ENCODE peak calls at places on chromosomes 4 and X, in nine cellular contexts. One of them, this sample, is unnamed.
A peak's percentile ranks its signal among the peaks of the same experiment; 100 is the strongest.

GRCh38 chrX:22192419-22193086 is 80.2 kb upstream of the CBLL2 start:
- DNase-seq in NB4: peak; percentile 56
- DNase-seq in endodermal cell: peak; percentile 88
- DNase-seq in stomach: peak; percentile 70
- DNase-seq in cardiac fibroblast: peak; percentile 67
- DNase-seq in IMR-90: peak; percentile 56
- DNase-seq in pancreas: peak; percentile 86
- DNase-seq in psoas muscle: peak; percentile 72
- DNase-seq in left lung: peak; percentile 63
- DNase-seq in this sample: peak; percentile 65

GRCh38 chr4:24743931-24744330 is 51.4 kb upstream of the SOD3 start:
- DNase-seq in NB4: no peak
- DNase-seq in endodermal cell: peak; percentile 79
- DNase-seq in stomach: no peak
- DNase-seq in cardiac fibroblast: no peak
- DNase-seq in IMR-90: peak; percentile 4
- DNase-seq in pancreas: no peak
- DNase-seq in psoas muscle: no peak
- DNase-seq in left lung: no peak
- DNase-seq in this sample: no peak

GRCh38 chrX:84187501-84188319 is at the start of gene RPS6KA6:
- DNase-seq in NB4: no peak
- DNase-seq in endodermal cell: peak; percentile 81
- DNase-seq in stomach: no peak
- DNase-seq in cardiac fibroblast: peak; percentile 21
- DNase-seq in IMR-90: peak; percentile 22
- DNase-seq in pancreas: peak; percentile 62
- DNase-seq in psoas muscle: peak; percentile 54
- DNase-seq in left lung: peak; percentile 27
- DNase-seq in this sample: peak; percentile 15

GRCh38 chr4:41218703-41219102 is 4.4 kb upstream of the APBB2 start:
- DNase-seq in NB4: no peak
- DNase-seq in endodermal cell: no peak
- DNase-seq in stomach: no peak
- DNase-seq in cardiac fibroblast: no peak
- DNase-seq in IMR-90: no peak
- DNase-seq in pancreas: no peak
- DNase-seq in psoas muscle: no peak
- DNase-seq in left lung: no peak
- DNase-seq in this sample: no peak

GRCh38 chrX:111447298-111447697 is 35.3 kb upstream of the DCX start:
- DNase-seq in NB4: peak; percentile 40
- DNase-seq in endodermal cell: peak; percentile 80
- DNase-seq in stomach: no peak
- DNase-seq in cardiac fibroblast: no peak
- DNase-seq in IMR-90: no peak
- DNase-seq in pancreas: no peak
- DNase-seq in psoas muscle: no peak
- DNase-seq in left lung: no peak
- DNase-seq in this sample: peak; percentile 0

GRCh38 chrX:8784162-8784561 is 17.0 kb downstream of the FAM9A start:
- DNase-seq in NB4: no peak
- DNase-seq in endodermal cell: no peak
- DNase-seq in stomach: no peak
- DNase-seq in cardiac fibroblast: no peak
- DNase-seq in IMR-90: no peak
- DNase-seq in pancreas: peak; percentile 49
- DNase-seq in psoas muscle: no peak
- DNase-seq in left lung: no peak
- DNase-seq in this sample: no peak

GRCh38 chr4:182928061-182928460 is 10.9 kb upstream of the DCTD start:
- DNase-seq in NB4: peak; percentile 61
- DNase-seq in endodermal cell: peak; percentile 74
- DNase-seq in stomach: no peak
- DNase-seq in cardiac fibroblast: no peak
- DNase-seq in IMR-90: no peak
- DNase-seq in pancreas: no peak
- DNase-seq in psoas muscle: no peak
- DNase-seq in left lung: no peak
- DNase-seq in this sample: no peak

GRCh38 chr4:78410651-78411050 is 140.9 kb upstream of the ANXA3 start:
- DNase-seq in NB4: no peak
- DNase-seq in endodermal cell: no peak
- DNase-seq in stomach: no peak
- DNase-seq in cardiac fibroblast: no peak
- DNase-seq in IMR-90: no peak
- DNase-seq in pancreas: no peak
- DNase-seq in psoas muscle: no peak
- DNase-seq in left lung: no peak
- DNase-seq in this sample: no peak

GRCh38 chr4:90127706-90128345 is 632 bp downstream of the CCSER1 start:
- DNase-seq in NB4: no peak
- DNase-seq in endodermal cell: no peak
- DNase-seq in stomach: peak; percentile 50
- DNase-seq in cardiac fibroblast: no peak
- DNase-seq in IMR-90: no peak
- DNase-seq in pancreas: peak; percentile 77
- DNase-seq in psoas muscle: peak; percentile 41
- DNase-seq in left lung: no peak
- DNase-seq in this sample: no peak

DNA sequence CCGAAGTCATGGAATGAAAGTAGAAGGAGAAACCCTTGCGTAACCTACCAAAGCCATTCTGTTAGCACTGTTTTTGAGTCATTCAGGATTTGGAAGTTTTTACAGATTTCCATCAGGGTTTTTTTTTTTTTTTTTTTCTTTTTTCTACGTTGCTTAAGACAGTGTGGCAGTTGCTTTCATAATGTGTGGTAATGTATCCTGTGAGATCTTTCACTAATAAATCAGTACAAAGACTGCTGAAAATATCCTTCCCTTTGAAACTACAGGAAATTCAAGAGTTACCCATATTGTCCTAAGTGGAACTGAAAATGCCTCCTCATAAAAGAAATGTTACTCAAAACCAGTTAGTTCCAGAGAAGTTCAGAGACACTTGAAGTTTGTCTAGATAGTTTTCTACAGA is 137.8 kb downstream of the RAPGEF2 start:
- DNase-seq in NB4: no peak
- DNase-seq in endodermal cell: no peak
- DNase-seq in stomach: no peak
- DNase-seq in cardiac fibroblast: peak; percentile 65
- DNase-seq in IMR-90: peak; percentile 60
- DNase-seq in pancreas: no peak
- DNase-seq in psoas muscle: no peak
- DNase-seq in left lung: no peak
- DNase-seq in this sample: peak; percentile 66
- H3K4me3 ChIP-seq in NB4: no peak overlapping the region
- H3K4me3 ChIP-seq in endodermal cell: no peak overlapping the region
- H3K4me3 ChIP-seq in stomach: no peak overlapping the region
- H3K4me3 ChIP-seq in cardiac fibroblast: no peak overlapping the region
- H3K4me3 ChIP-seq in IMR-90: no peak overlapping the region
- H3K4me3 ChIP-seq in pancreas: no peak overlapping the region
- H3K4me3 ChIP-seq in psoas muscle: no peak overlapping the region
- H3K4me3 ChIP-seq in left lung: no peak overlapping the region
- H3K4me3 ChIP-seq in this sample: no peak overlapping the region

GRCh38 chrX:153926863-153927685 is 1.0 kb upstream of the ARHGAP4 start:
- DNase-seq in NB4: peak; percentile 94
- DNase-seq in endodermal cell: no peak
- DNase-seq in stomach: peak; percentile 57
- DNase-seq in cardiac fibroblast: peak; percentile 44
- DNase-seq in IMR-90: peak; percentile 10
- DNase-seq in pancreas: peak; percentile 81
- DNase-seq in psoas muscle: peak; percentile 75
- DNase-seq in left lung: peak; percentile 79
- DNase-seq in this sample: peak; percentile 57

GRCh38 chrX:153929576-153929975 is 3.5 kb upstream of the ARHGAP4 start:
- DNase-seq in NB4: no peak
- DNase-seq in endodermal cell: no peak
- DNase-seq in stomach: no peak
- DNase-seq in cardiac fibroblast: no peak
- DNase-seq in IMR-90: no peak
- DNase-seq in pancreas: peak; percentile 48
- DNase-seq in psoas muscle: no peak
- DNase-seq in left lung: no peak
- DNase-seq in this sample: no peak

GRCh38 chrX:153928846-153929245 is 2.8 kb upstream of the ARHGAP4 start:
- DNase-seq in NB4: no peak
- DNase-seq in endodermal cell: no peak
- DNase-seq in stomach: no peak
- DNase-seq in cardiac fibroblast: no peak
- DNase-seq in IMR-90: no peak
- DNase-seq in pancreas: peak; percentile 34
- DNase-seq in psoas muscle: no peak
- DNase-seq in left lung: no peak
- DNase-seq in this sample: no peak

GRCh38 chrX:153927686-153927935 is 1.5 kb upstream of the ARHGAP4 start:
- DNase-seq in NB4: no peak
- DNase-seq in endodermal cell: no peak
- DNase-seq in stomach: no peak
- DNase-seq in cardiac fibroblast: no peak
- DNase-seq in IMR-90: no peak
- DNase-seq in pancreas: no peak
- DNase-seq in psoas muscle: no peak
- DNase-seq in left lung: no peak
- DNase-seq in this sample: no peak

GRCh38 chrX:153927936-153928760 is 2.1 kb upstream of the ARHGAP4 start:
- DNase-seq in NB4: peak; percentile 98
- DNase-seq in endodermal cell: peak; percentile 96
- DNase-seq in stomach: peak; percentile 96
- DNase-seq in cardiac fibroblast: peak; percentile 99
- DNase-seq in IMR-90: peak; percentile 98
- DNase-seq in pancreas: peak; percentile 97
- DNase-seq in psoas muscle: peak; percentile 99
- DNase-seq in left lung: peak; percentile 97
- DNase-seq in this sample: peak; percentile 98
- TF ChIP-seq CTCF in NB4: no peak
- TF ChIP-seq CTCF in endodermal cell: no peak
- TF ChIP-seq CTCF in stomach: no peak
- TF ChIP-seq CTCF in cardiac fibroblast: peak; percentile 9
- TF ChIP-seq CTCF in IMR-90: no peak
- TF ChIP-seq CTCF in pancreas: no peak
- TF ChIP-seq CTCF in psoas muscle: peak; percentile 22
- TF ChIP-seq CTCF in left lung: no peak
- TF ChIP-seq CTCF in this sample: no peak

DNA sequence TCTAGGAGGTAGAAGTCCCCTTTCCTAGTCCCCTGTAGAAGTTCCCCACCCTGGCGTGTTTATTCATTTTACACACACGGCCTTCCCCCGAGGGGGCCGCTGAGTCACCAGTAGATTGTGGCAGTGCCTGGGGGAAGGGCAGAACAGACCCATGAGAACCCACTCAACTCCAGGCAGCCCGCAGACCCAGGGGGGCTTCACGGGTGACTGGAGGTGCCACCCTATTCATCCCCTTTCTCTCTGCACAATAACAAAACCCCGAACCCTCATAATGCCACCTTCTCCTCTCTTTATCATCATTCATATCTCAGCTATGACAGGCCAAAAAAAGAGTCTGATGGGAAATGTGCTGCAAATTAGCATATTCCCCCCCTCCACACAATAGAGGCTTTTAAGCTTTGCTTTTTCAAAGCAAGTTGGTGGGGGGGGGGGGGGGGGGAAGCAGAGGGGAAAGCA is 20.4 kb upstream of the GPM6B start:
- DNase-seq in NB4: no peak
- DNase-seq in endodermal cell: peak; percentile 70
- DNase-seq in stomach: no peak
- DNase-seq in cardiac fibroblast: peak; percentile 0
- DNase-seq in IMR-90: no peak
- DNase-seq in pancreas: no peak
- DNase-seq in psoas muscle: no peak
- DNase-seq in left lung: no peak
- DNase-seq in this sample: no peak
- H3K4me3 ChIP-seq in NB4: no peak overlapping the region
- H3K4me3 ChIP-seq in endodermal cell: no peak overlapping the region
- H3K4me3 ChIP-seq in stomach: no peak overlapping the region
- H3K4me3 ChIP-seq in cardiac fibroblast: no peak overlapping the region
- H3K4me3 ChIP-seq in IMR-90: no peak overlapping the region
- H3K4me3 ChIP-seq in pancreas: no peak overlapping the region
- H3K4me3 ChIP-seq in psoas muscle: no peak overlapping the region
- H3K4me3 ChIP-seq in left lung: no peak overlapping the region
- H3K4me3 ChIP-seq in this sample: no peak overlapping the region

GRCh38 chr4:110792036-110792435 is 169.2 kb upstream of the PITX2 start:
- DNase-seq in NB4: no peak
- DNase-seq in endodermal cell: no peak
- DNase-seq in stomach: no peak
- DNase-seq in cardiac fibroblast: no peak
- DNase-seq in IMR-90: no peak
- DNase-seq in pancreas: no peak
- DNase-seq in psoas muscle: no peak
- DNase-seq in left lung: no peak
- DNase-seq in this sample: no peak
- TF ChIP-seq CTCF in NB4: no peak
- TF ChIP-seq CTCF in endodermal cell: no peak
- TF ChIP-seq CTCF in stomach: no peak
- TF ChIP-seq CTCF in cardiac fibroblast: no peak
- TF ChIP-seq CTCF in IMR-90: no peak
- TF ChIP-seq CTCF in pancreas: no peak
- TF ChIP-seq CTCF in psoas muscle: no peak
- TF ChIP-seq CTCF in left lung: no peak
- TF ChIP-seq CTCF in this sample: no peak

DNA sequence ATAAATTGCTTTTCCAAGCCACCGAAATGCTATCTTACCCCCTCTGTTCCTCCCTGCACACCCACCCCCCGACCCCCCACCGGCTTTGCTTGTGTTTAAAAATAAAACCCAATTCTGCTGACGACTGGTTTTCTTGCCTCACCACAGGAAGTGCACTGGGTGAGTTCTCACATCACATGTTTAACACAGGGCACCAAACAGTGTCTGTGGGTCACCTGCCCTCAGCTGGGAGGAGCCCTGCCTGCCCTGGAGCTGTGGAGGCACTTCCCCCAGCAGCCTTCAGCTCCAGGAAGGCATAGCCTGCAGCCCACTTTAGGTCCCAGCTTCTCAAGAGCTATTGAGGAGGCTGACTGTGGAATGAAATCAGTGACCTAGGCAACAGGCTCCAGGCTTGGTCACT is 8.8 kb downstream of the TMEM255A start:
- DNase-seq in NB4: peak; percentile 62
- DNase-seq in endodermal cell: peak; percentile 64
- DNase-seq in stomach: no peak
- DNase-seq in cardiac fibroblast: no peak
- DNase-seq in IMR-90: no peak
- DNase-seq in pancreas: no peak
- DNase-seq in psoas muscle: no peak
- DNase-seq in left lung: peak; percentile 58
- DNase-seq in this sample: no peak
- H3K4me3 ChIP-seq in NB4: no peak overlapping the region
- H3K4me3 ChIP-seq in endodermal cell: no peak overlapping the region
- H3K4me3 ChIP-seq in stomach: no peak overlapping the region
- H3K4me3 ChIP-seq in cardiac fibroblast: no peak overlapping the region
- H3K4me3 ChIP-seq in IMR-90: no peak overlapping the region
- H3K4me3 ChIP-seq in pancreas: no peak overlapping the region
- H3K4me3 ChIP-seq in psoas muscle: no peak overlapping the region
- H3K4me3 ChIP-seq in left lung: no peak overlapping the region
- H3K4me3 ChIP-seq in this sample: no peak overlapping the region

DNA sequence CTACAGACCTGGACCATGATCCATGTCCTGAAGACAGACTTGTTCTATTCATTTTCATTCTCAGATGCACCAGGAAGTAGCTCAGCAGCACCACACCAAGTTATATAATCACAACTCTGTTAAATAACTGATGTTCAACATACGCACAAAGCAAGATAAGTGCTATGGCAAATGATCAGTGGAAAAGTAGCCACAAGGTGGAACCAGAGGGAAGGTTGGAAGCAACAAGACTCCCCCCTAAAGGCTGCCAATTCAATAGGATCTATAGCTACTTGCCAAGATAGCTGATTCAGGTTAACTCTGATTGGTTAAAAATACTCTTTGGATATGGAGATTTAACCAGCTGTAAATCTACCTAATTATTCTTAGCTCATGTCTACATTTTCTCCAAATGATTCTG is 23.7 kb upstream of the FAM47B start:
- DNase-seq in NB4: peak; percentile 25
- DNase-seq in endodermal cell: peak; percentile 70
- DNase-seq in stomach: no peak
- DNase-seq in cardiac fibroblast: peak; percentile 67
- DNase-seq in IMR-90: peak; percentile 75
- DNase-seq in pancreas: no peak
- DNase-seq in psoas muscle: no peak
- DNase-seq in left lung: no peak
- DNase-seq in this sample: peak; percentile 71
- TF ChIP-seq CTCF in NB4: peak; percentile 20
- TF ChIP-seq CTCF in endodermal cell: peak; percentile 85
- TF ChIP-seq CTCF in stomach: no peak
- TF ChIP-seq CTCF in cardiac fibroblast: peak; percentile 52
- TF ChIP-seq CTCF in IMR-90: peak; percentile 53
- TF ChIP-seq CTCF in pancreas: no peak
- TF ChIP-seq CTCF in psoas muscle: peak; percentile 21
- TF ChIP-seq CTCF in left lung: no peak
- TF ChIP-seq CTCF in this sample: peak; percentile 59